ENCODE peak calls at places on chromosomes 1 and 21, in five cellular contexts. P is endothelial cell; H is CD4-positive, alpha-beta T cell; Z is coronary artery; N is GM23338. L is an unnamed sample.

GRCh38 chr21:44703731-44704635 is 7.0 kb downstream of the KRTAP10-12 start:
- DNase-seq in P (no peak), H (no peak), Z (peak; percentile 65), N (no peak), L (no peak)

GRCh38 chr21:38136201-38136600 is 120.6 kb upstream of the KCNJ15 start:
- DNase-seq in P (no peak), H (no peak), Z (no peak), N (no peak), L (no peak)

GRCh38 chr1:45412899-45413298 is 72.7 kb upstream of the MUTYH start:
- DNase-seq in P (no peak), H (no peak), Z (no peak), N (no peak), L (no peak)

GRCh38 chr1:181117648-181118449 is 29.3 kb downstream of the IER5 start:
- DNase-seq in P (no peak), H (no peak), Z (no peak), N (no peak), L (no peak)

GRCh38 chr1:91080650-91081049 is 58.8 kb upstream of the ZNF644 start:
- DNase-seq in P (no peak), H (no peak), Z (no peak), N (no peak), L (no peak)

GRCh38 chr1:22689505-22689904 is 21.1 kb upstream of the EPHB2 start:
- DNase-seq in P (no peak), H (no peak), Z (no peak), N (no peak), L (no peak)

GRCh38 chr1:45585496-45586075 is 1.7 kb downstream of the NASP start:
- DNase-seq in P (no peak), H (no peak), Z (no peak), N (no peak), L (no peak)

GRCh38 chr1:59272507-59272906 is 24.4 kb upstream of the FGGY start:
- DNase-seq in P (no peak), H (no peak), Z (no peak), N (no peak), L (no peak)

GRCh38 chr1:2468041-2468472 is 8.0 kb upstream of the PLCH2 start:
- DNase-seq in P (peak; percentile 69), H (peak; percentile 11), Z (no peak), N (peak; percentile 75), L (peak; percentile 82)

GRCh38 chr1:15417365-15417934 is 7.8 kb downstream of the EFHD2 start:
- DNase-seq in P (no peak), H (no peak), Z (no peak), N (no peak), L (no peak)

GRCh38 chr1:58885998-58886397 is 102.2 kb upstream of the JUN start:
- DNase-seq in P (no peak), H (peak; percentile 16), Z (no peak), N (no peak), L (no peak)

GRCh38 chr1:40210514-40211204 is 37.1 kb upstream of the TMCO2 start:
- DNase-seq in P (no peak), H (no peak), Z (no peak), N (no peak), L (no peak)

GRCh38 chr21:31901342-31901741 is 28.5 kb downstream of the HUNK start:
- DNase-seq in P (no peak), H (no peak), Z (no peak), N (no peak), L (no peak)

GRCh38 chr1:207414606-207415108 is 39.5 kb upstream of the CR2 start:
- DNase-seq in P (no peak), H (no peak), Z (no peak), N (no peak), L (no peak)

GRCh38 chr1:149883598-149884247 is 15.6 kb upstream of the BOLA1 start:
- DNase-seq in P (no peak), H (no peak), Z (no peak), N (no peak), L (no peak)

GRCh38 chr1:154831470-154831869 is 38.6 kb downstream of the KCNN3 start:
- DNase-seq in P (no peak), H (no peak), Z (no peak), N (no peak), L (no peak)

GRCh38 chr1:156435551-156436318 is 64.8 kb downstream of the MEF2D start:
- DNase-seq in P (no peak), H (no peak), Z (no peak), N (no peak), L (no peak)

GRCh38 chr1:95286479-95286878 is 52.5 kb downstream of the RWDD3 start:
- DNase-seq in P (no peak), H (no peak), Z (no peak), N (no peak), L (no peak)

GRCh38 chr1:196178083-196178635 is 430.1 kb downstream of the KCNT2 start:
- DNase-seq in P (no peak), H (no peak), Z (no peak), N (no peak), L (no peak)

GRCh38 chr1:181083842-181084605 is 4.5 kb upstream of the IER5 start:
- DNase-seq in P (no peak), H (peak; percentile 41), Z (no peak), N (peak; percentile 75), L (no peak)

GRCh38 chr1:209646558-209646957 is 5.7 kb downstream of the LAMB3 start:
- DNase-seq in P (peak; percentile 33), H (no peak), Z (no peak), N (peak; percentile 59), L (no peak)

GRCh38 chr21:21085206-21085605 is 87.0 kb downstream of the NCAM2 start:
- DNase-seq in P (no peak), H (no peak), Z (no peak), N (no peak), L (no peak)

GRCh38 chr1:3616861-3617260 is 5.6 kb upstream of the MEGF6 start:
- DNase-seq in P (no peak), H (no peak), Z (no peak), N (no peak), L (no peak)

GRCh38 chr1:3617806-3618345 is 6.6 kb upstream of the MEGF6 start:
- DNase-seq in P (no peak), H (no peak), Z (no peak), N (no peak), L (no peak)

GRCh38 chr1:3618576-3618903 is 6.3 kb upstream of the TPRG1L start:
- DNase-seq in P (no peak), H (no peak), Z (no peak), N (no peak), L (no peak)

GRCh38 chr1:3620708-3621107 is 4.1 kb upstream of the TPRG1L start:
- DNase-seq in P (no peak), H (no peak), Z (no peak), N (no peak), L (no peak)

DNA sequence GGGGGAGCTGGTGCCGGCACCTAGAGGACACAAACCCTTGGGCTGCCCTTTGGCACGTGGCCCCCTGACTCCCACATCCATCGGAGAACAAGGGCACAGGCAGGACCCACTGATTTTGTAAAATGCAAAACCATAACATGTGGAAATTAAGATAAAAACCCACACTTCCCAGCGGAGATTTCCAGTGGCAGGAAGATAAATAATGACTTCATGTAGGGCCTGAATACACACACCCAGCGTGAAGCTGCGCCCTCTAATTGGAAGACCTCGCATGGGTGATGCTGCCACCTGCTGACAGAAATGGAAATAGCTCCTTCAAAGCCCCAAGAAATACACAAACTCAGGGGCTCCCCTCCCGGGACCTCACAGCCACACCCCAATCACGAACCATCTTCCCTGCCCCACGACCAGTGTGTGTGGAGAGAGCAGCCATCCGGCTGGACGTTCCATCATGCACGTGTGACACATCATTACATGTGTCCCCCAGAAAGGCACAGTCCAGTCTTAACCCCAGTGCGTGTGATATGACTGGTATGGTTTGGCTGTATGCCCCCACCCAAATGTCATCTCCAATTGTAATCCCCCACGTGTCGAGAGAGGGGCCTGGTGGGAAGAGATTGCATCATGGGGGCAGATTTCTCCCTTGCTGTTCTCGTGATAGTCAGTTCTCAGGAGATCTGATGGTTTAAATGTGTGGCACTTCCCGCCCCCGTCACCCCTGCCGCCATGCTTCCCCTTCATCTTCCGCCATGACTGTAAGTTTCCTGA is 5.7 kb upstream of the TPRG1L start:
- DNase-seq in P (peak; percentile 74), H (peak; percentile 63), Z (no peak), N (peak; percentile 93), L (peak; percentile 80)
- TF ChIP-seq CTCF in P (peak; percentile 89), H (peak; percentile 76), Z (peak; percentile 82), N (peak; percentile 80), L (peak; percentile 85)

DNA sequence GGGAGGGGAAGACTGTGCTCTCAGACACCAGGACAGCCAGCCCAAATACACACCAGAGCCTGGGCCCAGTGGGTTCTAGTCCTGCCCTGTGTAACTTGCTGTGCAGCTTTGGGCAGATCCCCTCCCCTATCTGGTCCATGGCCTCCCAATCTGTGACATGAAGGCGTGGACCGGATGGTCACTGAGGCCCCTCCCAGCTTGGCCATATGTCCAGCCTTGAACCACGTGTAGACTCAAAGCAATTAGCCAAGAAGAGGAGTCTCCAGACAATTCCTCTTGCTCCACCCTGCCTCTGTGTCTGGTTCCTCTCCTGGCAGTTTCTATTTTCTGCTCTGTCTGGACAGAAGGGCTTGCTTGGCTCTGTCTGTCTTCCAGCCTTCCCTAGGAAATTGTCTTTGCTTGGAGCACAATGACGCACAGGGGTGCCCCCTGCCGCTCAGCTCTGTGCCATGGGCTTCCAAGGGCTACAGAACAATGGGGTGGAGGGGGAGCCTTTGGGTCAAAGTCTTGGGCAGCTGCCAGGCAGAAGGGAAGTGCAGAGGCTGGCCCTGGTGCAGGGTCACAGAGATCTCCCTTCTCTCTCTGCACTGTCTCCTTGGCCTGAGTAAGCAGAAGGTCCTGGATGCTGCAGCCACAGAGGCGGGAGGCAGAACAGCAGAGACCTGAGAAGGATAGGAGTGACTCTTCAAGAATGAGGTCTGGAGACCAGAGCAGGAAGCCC is 66.1 kb downstream of the TENT5C start:
- DNase-seq in P (peak; percentile 42), H (no peak), Z (peak; percentile 79), N (peak; percentile 51), L (no peak)
- TF ChIP-seq CTCF in P (no peak), H (no peak), Z (no peak), N (peak; percentile 36), L (no peak)

GRCh38 chr1:19817160-19817559 is 2.1 kb upstream of the RNF186 start:
- DNase-seq in P (no peak), H (no peak), Z (no peak), N (peak; percentile 21), L (no peak)
- TF ChIP-seq CTCF in P (no peak), H (no peak), Z (no peak), N (no peak), L (no peak)

GRCh38 chr21:34639250-34639649 is 24.3 kb upstream of the RCAN1 start:
- DNase-seq in P (no peak), H (no peak), Z (no peak), N (no peak), L (no peak)

GRCh38 chr21:34636961-34637360 is 22.0 kb upstream of the RCAN1 start:
- DNase-seq in P (no peak), H (no peak), Z (peak; percentile 35), N (no peak), L (no peak)

GRCh38 chr21:34630536-34631143 is 15.7 kb upstream of the RCAN1 start:
- DNase-seq in P (peak; percentile 39), H (no peak), Z (peak; percentile 29), N (peak; percentile 70), L (no peak)

GRCh38 chr21:34632498-34632897 is 17.6 kb upstream of the RCAN1 start:
- DNase-seq in P (no peak), H (no peak), Z (no peak), N (no peak), L (no peak)

DNA sequence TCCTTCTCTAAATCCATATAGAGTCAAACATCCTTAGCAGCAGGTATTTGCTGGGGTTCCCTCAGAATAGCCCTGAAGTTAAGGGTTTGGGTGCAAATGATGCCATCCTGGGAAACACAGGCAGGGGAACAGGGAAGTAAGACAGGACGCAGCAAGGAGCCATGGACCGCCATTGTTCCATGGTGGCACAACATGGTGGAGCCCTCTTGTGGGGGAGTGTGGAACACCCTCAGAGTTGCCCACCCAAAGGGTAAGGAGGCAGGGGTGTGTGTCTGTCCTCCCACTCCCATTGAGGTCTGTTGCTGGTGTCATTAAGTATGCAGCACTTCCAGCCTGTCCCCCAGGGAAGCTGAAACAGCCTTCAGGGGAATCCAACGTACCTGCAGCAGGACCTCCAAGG is 20.4 kb upstream of the RCAN1 start:
- DNase-seq in P (peak; percentile 18), H (no peak), Z (peak; percentile 28), N (peak; percentile 63), L (no peak)
- TF ChIP-seq CTCF in P (no peak), H (no peak), Z (no peak), N (peak; percentile 61), L (no peak)